ENCODE peak calls at places on chromosomes 12 and 14, in seven cellular contexts. One of them, this sample, is unnamed.

GRCh38 chr14:65423986-65424385 is 11.5 kb downstream of the FUT8 start:
- DNase-seq in AG10803: no peak
- DNase-seq in stimulated activated CD8-positive, alpha-beta memory T cell treated with anti-CD3 and anti-CD28 coated beads, Interleukin-2, amount 100 ng/mL, for 1 hour: no peak
- DNase-seq in OCI-LY7: no peak
- DNase-seq in GM18507: no peak
- DNase-seq in C1 segment of cervical spinal cord: no peak
- DNase-seq in NCI-H1436: peak
- DNase-seq in this sample: no peak

GRCh38 chr14:98889107-98889835 is 382.7 kb downstream of the BCL11B start:
- DNase-seq in AG10803: no peak
- DNase-seq in OCI-LY7: no peak
- DNase-seq in stimulated activated CD8-positive, alpha-beta memory T cell treated with anti-CD3 and anti-CD28 coated beads, Interleukin-2, amount 100 ng/mL, for 1 hour: no peak
- DNase-seq in C1 segment of cervical spinal cord: no peak
- DNase-seq in GM18507: no peak
- DNase-seq in NCI-H1436: no peak
- DNase-seq in this sample: no peak

GRCh38 chr12:40225984-40226602 is 1.3 kb downstream of the LRRK2 start:
- DNase-seq in NCI-H1436: no peak
- DNase-seq in AG10803: no peak
- DNase-seq in stimulated activated CD8-positive, alpha-beta memory T cell treated with anti-CD3 and anti-CD28 coated beads, Interleukin-2, amount 100 ng/mL, for 1 hour: no peak
- DNase-seq in GM18507: no peak
- DNase-seq in C1 segment of cervical spinal cord: no peak
- DNase-seq in OCI-LY7: peak
- DNase-seq in this sample: peak

GRCh38 chr14:86739761-86740160 is 1209.8 kb downstream of the FLRT2 start:
- DNase-seq in stimulated activated CD8-positive, alpha-beta memory T cell treated with anti-CD3 and anti-CD28 coated beads, Interleukin-2, amount 100 ng/mL, for 1 hour: no peak
- DNase-seq in OCI-LY7: no peak
- DNase-seq in NCI-H1436: no peak
- DNase-seq in AG10803: no peak
- DNase-seq in GM18507: no peak
- DNase-seq in C1 segment of cervical spinal cord: no peak
- DNase-seq in this sample: no peak

GRCh38 chr12:13273097-13273496 is 76.6 kb downstream of the EMP1 start:
- DNase-seq in stimulated activated CD8-positive, alpha-beta memory T cell treated with anti-CD3 and anti-CD28 coated beads, Interleukin-2, amount 100 ng/mL, for 1 hour: no peak
- DNase-seq in GM18507: no peak
- DNase-seq in OCI-LY7: no peak
- DNase-seq in AG10803: no peak
- DNase-seq in NCI-H1436: no peak
- DNase-seq in C1 segment of cervical spinal cord: no peak
- DNase-seq in this sample: no peak

GRCh38 chr14:77458249-77458950 is 507 bp downstream of the AHSA1 start:
- DNase-seq in C1 segment of cervical spinal cord: peak
- DNase-seq in OCI-LY7: peak
- DNase-seq in AG10803: no peak
- DNase-seq in NCI-H1436: peak
- DNase-seq in GM18507: no peak
- DNase-seq in stimulated activated CD8-positive, alpha-beta memory T cell treated with anti-CD3 and anti-CD28 coated beads, Interleukin-2, amount 100 ng/mL, for 1 hour: no peak
- DNase-seq in this sample: no peak

GRCh38 chr12:4307593-4308333 is 13.2 kb upstream of the TIGAR start:
- DNase-seq in stimulated activated CD8-positive, alpha-beta memory T cell treated with anti-CD3 and anti-CD28 coated beads, Interleukin-2, amount 100 ng/mL, for 1 hour: no peak
- DNase-seq in NCI-H1436: peak
- DNase-seq in OCI-LY7: peak
- DNase-seq in AG10803: peak
- DNase-seq in GM18507: no peak
- DNase-seq in C1 segment of cervical spinal cord: peak
- DNase-seq in this sample: no peak

GRCh38 chr12:64240781-64241180 is 18.7 kb upstream of the KICS2 start:
- DNase-seq in C1 segment of cervical spinal cord: no peak
- DNase-seq in OCI-LY7: no peak
- DNase-seq in AG10803: peak
- DNase-seq in stimulated activated CD8-positive, alpha-beta memory T cell treated with anti-CD3 and anti-CD28 coated beads, Interleukin-2, amount 100 ng/mL, for 1 hour: no peak
- DNase-seq in GM18507: no peak
- DNase-seq in NCI-H1436: no peak
- DNase-seq in this sample: no peak

GRCh38 chr14:41749425-41749824 is 142.7 kb downstream of the LRFN5 start:
- DNase-seq in GM18507: no peak
- DNase-seq in AG10803: peak
- DNase-seq in NCI-H1436: peak
- DNase-seq in stimulated activated CD8-positive, alpha-beta memory T cell treated with anti-CD3 and anti-CD28 coated beads, Interleukin-2, amount 100 ng/mL, for 1 hour: no peak
- DNase-seq in C1 segment of cervical spinal cord: no peak
- DNase-seq in OCI-LY7: no peak
- DNase-seq in this sample: no peak

GRCh38 chr14:73712071-73712506 is 2.1 kb downstream of the PNMA1 start:
- DNase-seq in NCI-H1436: no peak
- DNase-seq in OCI-LY7: peak
- DNase-seq in C1 segment of cervical spinal cord: no peak
- DNase-seq in GM18507: no peak
- DNase-seq in stimulated activated CD8-positive, alpha-beta memory T cell treated with anti-CD3 and anti-CD28 coated beads, Interleukin-2, amount 100 ng/mL, for 1 hour: no peak
- DNase-seq in AG10803: no peak
- DNase-seq in this sample: no peak

GRCh38 chr12:3614806-3615466 is 123.9 kb downstream of the PRMT8 start:
- DNase-seq in C1 segment of cervical spinal cord: no peak
- DNase-seq in AG10803: no peak
- DNase-seq in stimulated activated CD8-positive, alpha-beta memory T cell treated with anti-CD3 and anti-CD28 coated beads, Interleukin-2, amount 100 ng/mL, for 1 hour: no peak
- DNase-seq in OCI-LY7: no peak
- DNase-seq in NCI-H1436: no peak
- DNase-seq in GM18507: no peak
- DNase-seq in this sample: no peak

GRCh38 chr12:15540025-15540424 is 217.7 kb downstream of the PTPRO start:
- DNase-seq in stimulated activated CD8-positive, alpha-beta memory T cell treated with anti-CD3 and anti-CD28 coated beads, Interleukin-2, amount 100 ng/mL, for 1 hour: no peak
- DNase-seq in C1 segment of cervical spinal cord: no peak
- DNase-seq in OCI-LY7: no peak
- DNase-seq in GM18507: no peak
- DNase-seq in NCI-H1436: no peak
- DNase-seq in AG10803: no peak
- DNase-seq in this sample: no peak

GRCh38 chr14:36660736-36661505 is 739 bp upstream of the PAX9 start:
- DNase-seq in NCI-H1436: peak
- DNase-seq in C1 segment of cervical spinal cord: no peak
- DNase-seq in OCI-LY7: peak
- DNase-seq in stimulated activated CD8-positive, alpha-beta memory T cell treated with anti-CD3 and anti-CD28 coated beads, Interleukin-2, amount 100 ng/mL, for 1 hour: no peak
- DNase-seq in AG10803: no peak
- DNase-seq in GM18507: no peak
- DNase-seq in this sample: no peak

GRCh38 chr14:55138091-55138490 is 9.0 kb downstream of the LGALS3 start:
- DNase-seq in C1 segment of cervical spinal cord: no peak
- DNase-seq in stimulated activated CD8-positive, alpha-beta memory T cell treated with anti-CD3 and anti-CD28 coated beads, Interleukin-2, amount 100 ng/mL, for 1 hour: no peak
- DNase-seq in AG10803: no peak
- DNase-seq in NCI-H1436: no peak
- DNase-seq in GM18507: no peak
- DNase-seq in OCI-LY7: peak
- DNase-seq in this sample: no peak

GRCh38 chr12:107525063-107525718 is 160.4 kb upstream of the PWP1 start:
- DNase-seq in NCI-H1436: no peak
- DNase-seq in OCI-LY7: no peak
- DNase-seq in GM18507: no peak
- DNase-seq in AG10803: no peak
- DNase-seq in stimulated activated CD8-positive, alpha-beta memory T cell treated with anti-CD3 and anti-CD28 coated beads, Interleukin-2, amount 100 ng/mL, for 1 hour: no peak
- DNase-seq in C1 segment of cervical spinal cord: no peak
- DNase-seq in this sample: no peak

GRCh38 chr12:78824918-78825317 is 39.7 kb upstream of the SYT1 start:
- DNase-seq in GM18507: no peak
- DNase-seq in C1 segment of cervical spinal cord: no peak
- DNase-seq in NCI-H1436: no peak
- DNase-seq in stimulated activated CD8-positive, alpha-beta memory T cell treated with anti-CD3 and anti-CD28 coated beads, Interleukin-2, amount 100 ng/mL, for 1 hour: no peak
- DNase-seq in AG10803: no peak
- DNase-seq in OCI-LY7: no peak
- DNase-seq in this sample: no peak

GRCh38 chr12:48966177-48966890 is 5.2 kb downstream of the WNT10B start:
- DNase-seq in OCI-LY7: no peak
- DNase-seq in C1 segment of cervical spinal cord: no peak
- DNase-seq in stimulated activated CD8-positive, alpha-beta memory T cell treated with anti-CD3 and anti-CD28 coated beads, Interleukin-2, amount 100 ng/mL, for 1 hour: no peak
- DNase-seq in AG10803: no peak
- DNase-seq in GM18507: no peak
- DNase-seq in NCI-H1436: no peak
- DNase-seq in this sample: no peak

GRCh38 chr12:95261109-95261508 is 43.5 kb downstream of the VEZT start:
- DNase-seq in AG10803: no peak
- DNase-seq in NCI-H1436: no peak
- DNase-seq in stimulated activated CD8-positive, alpha-beta memory T cell treated with anti-CD3 and anti-CD28 coated beads, Interleukin-2, amount 100 ng/mL, for 1 hour: no peak
- DNase-seq in C1 segment of cervical spinal cord: no peak
- DNase-seq in GM18507: no peak
- DNase-seq in OCI-LY7: no peak
- DNase-seq in this sample: no peak

GRCh38 chr14:104805326-104805678 is 4.4 kb downstream of the ZBTB42 start:
- DNase-seq in stimulated activated CD8-positive, alpha-beta memory T cell treated with anti-CD3 and anti-CD28 coated beads, Interleukin-2, amount 100 ng/mL, for 1 hour: no peak
- DNase-seq in AG10803: peak
- DNase-seq in C1 segment of cervical spinal cord: no peak
- DNase-seq in NCI-H1436: no peak
- DNase-seq in GM18507: no peak
- DNase-seq in OCI-LY7: no peak
- DNase-seq in this sample: no peak

GRCh38 chr12:47391566-47391965 is 311.8 kb upstream of the AMIGO2 start:
- DNase-seq in AG10803: no peak
- DNase-seq in C1 segment of cervical spinal cord: no peak
- DNase-seq in GM18507: no peak
- DNase-seq in stimulated activated CD8-positive, alpha-beta memory T cell treated with anti-CD3 and anti-CD28 coated beads, Interleukin-2, amount 100 ng/mL, for 1 hour: peak
- DNase-seq in OCI-LY7: no peak
- DNase-seq in NCI-H1436: no peak
- DNase-seq in this sample: no peak

GRCh38 chr14:59707778-59708635 is 131.4 kb upstream of the CCDC175 start:
- DNase-seq in OCI-LY7: no peak
- DNase-seq in NCI-H1436: no peak
- DNase-seq in C1 segment of cervical spinal cord: no peak
- DNase-seq in stimulated activated CD8-positive, alpha-beta memory T cell treated with anti-CD3 and anti-CD28 coated beads, Interleukin-2, amount 100 ng/mL, for 1 hour: no peak
- DNase-seq in AG10803: no peak
- DNase-seq in GM18507: no peak
- DNase-seq in this sample: no peak